ENCODE peak calls at places on chromosomes 7 and 10, in seven cellular contexts. Q, B, O, D, V, W and I are unnamed samples.

GRCh38 chr7:141012696-141013344 is 1.9 kb downstream of the MRPS33 start:
- DNase-seq in W (no peak), V (no peak), B (no peak), Q (no peak), O (no peak), D (no peak), I (no peak)

GRCh38 chr10:62681211-62681940 is 123.1 kb upstream of the ADO start:
- DNase-seq in Q (no peak), V (no peak), O (peak; percentile 71), B (no peak), D (peak; percentile 2), W (no peak), I (no peak)

GRCh38 chr7:92634924-92635519 is 44.8 kb upstream of the FAM133B start:
- DNase-seq in O (no peak), B (no peak), V (no peak), D (no peak), W (no peak), Q (no peak), I (no peak)

GRCh38 chr7:153902857-153903256 is 149.3 kb upstream of the DPP6 start:
- DNase-seq in D (no peak), Q (no peak), W (no peak), V (no peak), O (no peak), B (no peak), I (no peak)

GRCh38 chr10:120978589-120979252 is 127.6 kb downstream of the WDR11 start:
- DNase-seq in D (no peak), V (no peak), O (no peak), Q (no peak), B (no peak), W (no peak), I (no peak)

GRCh38 chr7:149714910-149715471 is 58.4 kb downstream of the ZNF467 start:
- DNase-seq in D (no peak), O (no peak), W (no peak), B (no peak), V (peak; percentile 39), Q (no peak), I (no peak)

GRCh38 chr7:132084776-132085388 is 491.4 kb downstream of the PLXNA4 start:
- DNase-seq in Q (no peak), O (no peak), B (no peak), V (peak; percentile 15), D (no peak), W (no peak), I (no peak)

GRCh38 chr7:148503900-148504487 is 86.6 kb upstream of the C7orf33 start:
- DNase-seq in Q (peak; percentile 16), D (no peak), V (no peak), B (no peak), O (no peak), W (peak; percentile 18), I (no peak)

GRCh38 chr10:109773288-109773687 is 150.0 kb downstream of the XPNPEP1 start:
- DNase-seq in Q (no peak), B (no peak), W (no peak), V (no peak), O (no peak), D (no peak), I (no peak)

GRCh38 chr10:94578790-94579189 is 33.2 kb downstream of the HELLS start:
- DNase-seq in O (no peak), B (no peak), W (no peak), D (no peak), V (no peak), Q (no peak), I (no peak)

GRCh38 chr10:18312385-18313145 is 172.3 kb downstream of the CACNB2 start:
- DNase-seq in Q (peak; percentile 52), D (no peak), V (no peak), O (no peak), W (no peak), B (no peak), I (peak; percentile 9)

GRCh38 chr10:63703740-63704345 is 182.6 kb downstream of the REEP3 start:
- DNase-seq in D (no peak), V (peak; percentile 88), O (peak; percentile 37), Q (no peak), B (peak; percentile 77), W (no peak), I (no peak)

GRCh38 chr7:1227814-1228534 is 4.7 kb upstream of the UNCX start:
- DNase-seq in V (no peak), O (peak; percentile 36), W (no peak), B (no peak), Q (no peak), D (peak; percentile 57), I (no peak)

GRCh38 chr7:140923358-140924006 is 1.2 kb downstream of the BRAF start:
- DNase-seq in O (no peak), D (no peak), Q (no peak), W (no peak), B (no peak), V (peak; percentile 18), I (no peak)

GRCh38 chr10:113618338-113618737 is 45.5 kb downstream of the NRAP start:
- DNase-seq in B (peak; percentile 69), D (no peak), Q (no peak), V (no peak), O (no peak), W (no peak), I (no peak)

GRCh38 chr7:82506702-82507101 is 63.1 kb upstream of the CACNA2D1 start:
- DNase-seq in V (no peak), D (no peak), W (no peak), B (no peak), Q (no peak), O (peak; percentile 68), I (no peak)

GRCh38 chr7:79137942-79138341 is 315.5 kb downstream of the MAGI2 start:
- DNase-seq in W (no peak), V (no peak), O (no peak), Q (no peak), D (no peak), B (no peak), I (no peak)

GRCh38 chr7:27889800-27890199 is 149.8 kb downstream of the TAX1BP1 start:
- DNase-seq in O (no peak), B (no peak), W (no peak), D (no peak), Q (no peak), V (no peak), I (no peak)

GRCh38 chr10:69588358-69588757 is 15.1 kb upstream of the NEUROG3 start:
- DNase-seq in B (no peak), W (no peak), D (no peak), O (no peak), V (no peak), Q (no peak), I (no peak)

GRCh38 chr10:59363446-59363958 is 1.2 kb upstream of the FAM13C start:
- DNase-seq in V (no peak), O (no peak), D (no peak), B (no peak), W (no peak), Q (no peak), I (no peak)

GRCh38 chr10:50624866-50625491 is 1.2 kb upstream of the SGMS1 start:
- DNase-seq in D (peak; percentile 36), W (no peak), O (peak; percentile 96), V (peak; percentile 81), B (peak; percentile 91), Q (peak; percentile 83), I (no peak)

GRCh38 chr7:150951181-150951520 is 27.0 kb downstream of the KCNH2 start:
- DNase-seq in D (no peak), B (peak; percentile 47), O (no peak), Q (no peak), W (no peak), V (no peak), I (no peak)

GRCh38 chr7:123746055-123746454 is 2.7 kb downstream of the WASL start:
- DNase-seq in D (no peak), V (no peak), O (no peak), B (no peak), W (no peak), Q (no peak), I (no peak)
- H3K4me3 ChIP-seq in D (peak overlapping the region; percentile 99), V (no peak overlapping the region), O (peak overlapping the region; percentile 77), B (no peak overlapping the region), W (peak overlapping the region; percentile 0), Q (no peak overlapping the region), I (no peak overlapping the region)

GRCh38 chr7:55105952-55106351 is 87.1 kb downstream of the EGFR start:
- DNase-seq in B (no peak), Q (no peak), V (no peak), W (no peak), O (no peak), D (no peak), I (no peak)
- H3K4me1 ChIP-seq in B (no peaks in the 10 kb centered on the region), Q (peaks cover 75% of the 10 kb centered on the region), V (peaks cover 33% of the 10 kb centered on the region), W (peaks cover 68% of the 10 kb centered on the region), O (peaks cover 22% of the 10 kb centered on the region), D (peaks cover 9% of the 10 kb centered on the region), I (peaks cover 3% of the 10 kb centered on the region)

GRCh38 chr7:55786901-55787300 is 75.7 kb downstream of the SEPTIN14 start:
- DNase-seq in O (no peak), D (no peak), V (no peak), W (no peak), Q (no peak), B (no peak), I (no peak)
- H3K9me3 ChIP-seq in O (no peaks in the 10 kb centered on the region), D (peaks cover 4% of the 10 kb centered on the region), V (no peaks in the 10 kb centered on the region), W (no peaks in the 10 kb centered on the region), Q (peaks cover 3% of the 10 kb centered on the region), B (no peaks in the 10 kb centered on the region), I (peaks cover 1% of the 10 kb centered on the region)

GRCh38 chr10:72615985-72616384 is 9.9 kb downstream of the MICU1 start:
- DNase-seq in Q (no peak), D (no peak), V (no peak), O (no peak), W (no peak), B (no peak), I (no peak)

GRCh38 chr10:72616716-72617115 is 9.2 kb downstream of the MICU1 start:
- DNase-seq in W (no peak), B (no peak), D (no peak), V (no peak), Q (no peak), O (no peak), I (no peak)

GRCh38 chr10:72611783-72612182 is 14.1 kb downstream of the MICU1 start:
- DNase-seq in W (no peak), B (no peak), O (no peak), Q (no peak), D (no peak), V (peak; percentile 22), I (no peak)

GRCh38 chr10:72612203-72612826 is 13.6 kb downstream of the MICU1 start:
- DNase-seq in Q (no peak), D (no peak), B (no peak), W (no peak), O (no peak), V (no peak), I (no peak)
- H3K4me3 ChIP-seq in Q (no peak overlapping the region), D (no peak overlapping the region), B (peak overlapping the region; percentile 20), W (no peak overlapping the region), O (peak overlapping the region; percentile 10), V (no peak overlapping the region), I (no peak overlapping the region)

GRCh38 chr10:125127110-125127509 is 33.3 kb downstream of the CTBP2 start:
- DNase-seq in B (no peak), Q (no peak), V (peak; percentile 3), O (no peak), W (no peak), D (no peak), I (no peak)
- H3K4me1 ChIP-seq in B (no peaks in the 10 kb centered on the region), Q (peaks cover 54% of the 10 kb centered on the region), V (peaks cover 52% of the 10 kb centered on the region), O (peaks cover 32% of the 10 kb centered on the region), W (peaks cover 35% of the 10 kb centered on the region), D (peaks cover 36% of the 10 kb centered on the region), I (peaks cover 15% of the 10 kb centered on the region)

DNA sequence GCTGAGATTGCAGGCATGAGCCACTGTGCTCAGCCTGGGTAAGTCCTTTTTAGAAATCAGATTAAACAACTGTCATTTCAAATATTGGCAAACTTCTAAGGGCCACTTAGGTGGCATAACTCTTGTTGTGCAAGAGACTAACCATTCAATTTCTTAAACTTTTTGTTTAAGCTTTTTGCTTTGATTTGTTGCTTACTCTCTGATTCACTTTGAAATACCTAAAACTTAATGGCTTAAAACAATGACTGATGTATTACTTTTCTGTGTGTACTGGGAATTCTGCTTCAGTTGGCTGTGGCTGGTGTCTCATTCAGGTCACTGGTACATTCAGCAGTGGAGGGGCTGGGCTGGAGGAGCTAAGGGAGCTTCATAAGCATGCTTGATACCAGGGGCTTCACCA is 28.9 kb downstream of the ZNF25 start:
- DNase-seq in W (no peak), O (no peak), V (no peak), Q (no peak), D (no peak), B (no peak), I (no peak)
- H3K9me3 ChIP-seq in W (no peaks in the 10 kb centered on the region), O (no peaks in the 10 kb centered on the region), V (no peaks in the 10 kb centered on the region), Q (peaks cover 15% of the 10 kb centered on the region), D (peaks cover 47% of the 10 kb centered on the region), B (no peaks in the 10 kb centered on the region), I (peaks cover 6% of the 10 kb centered on the region)